ENCODE peak calls at places on chromosomes 11 and 22, in four cellular contexts. One of them, this sample, is unnamed.

GRCh38 chr11:44110231-44110679 is 14.8 kb downstream of the EXT2 start:
- DNase-seq in GM12878: no peak
- DNase-seq in IMR-90: peak
- DNase-seq in K562: peak
- DNase-seq in this sample: peak

GRCh38 chr11:19574916-19575315 is 137.7 kb upstream of the NAV2 start:
- DNase-seq in GM12878: no peak
- DNase-seq in IMR-90: no peak
- DNase-seq in K562: no peak
- DNase-seq in this sample: no peak

GRCh38 chr11:125376117-125376516 is 119.9 kb downstream of the FEZ1 start:
- DNase-seq in GM12878: no peak
- DNase-seq in IMR-90: no peak
- DNase-seq in K562: no peak
- DNase-seq in this sample: no peak

GRCh38 chr11:124799384-124800225 is 601 bp downstream of the MSANTD2 start:
- DNase-seq in GM12878: no peak
- DNase-seq in IMR-90: peak
- DNase-seq in K562: peak
- DNase-seq in this sample: no peak

GRCh38 chr11:45211732-45212131 is 65.3 kb downstream of the PRDM11 start:
- DNase-seq in GM12878: no peak
- DNase-seq in IMR-90: no peak
- DNase-seq in K562: no peak
- DNase-seq in this sample: no peak

GRCh38 chr11:16771350-16772140 is 33.1 kb downstream of the C11orf58 start:
- DNase-seq in GM12878: no peak
- DNase-seq in IMR-90: no peak
- DNase-seq in K562: no peak
- DNase-seq in this sample: no peak

GRCh38 chr22:39646614-39647210 is 76.2 kb downstream of the CACNA1I start:
- DNase-seq in GM12878: no peak
- DNase-seq in IMR-90: no peak
- DNase-seq in K562: no peak
- DNase-seq in this sample: no peak

GRCh38 chr11:67371549-67372231 is 1.7 kb downstream of the CLCF1 start:
- DNase-seq in GM12878: no peak
- DNase-seq in IMR-90: peak
- DNase-seq in K562: peak
- DNase-seq in this sample: peak

GRCh38 chr11:130313383-130314183 is 1.1 kb downstream of the ZBTB44 start:
- DNase-seq in GM12878: no peak
- DNase-seq in IMR-90: peak
- DNase-seq in K562: no peak
- DNase-seq in this sample: no peak

GRCh38 chr11:86174101-86175046 is 70.2 kb upstream of the EED start:
- DNase-seq in GM12878: no peak
- DNase-seq in IMR-90: peak
- DNase-seq in K562: peak
- DNase-seq in this sample: peak

GRCh38 chr11:21514298-21514697 is 678.6 kb upstream of the ANO5 start:
- DNase-seq in GM12878: no peak
- DNase-seq in IMR-90: no peak
- DNase-seq in K562: no peak
- DNase-seq in this sample: peak

GRCh38 chr11:84261707-84262106 is 975.5 kb upstream of the CCDC90B start:
- DNase-seq in GM12878: no peak
- DNase-seq in IMR-90: no peak
- DNase-seq in K562: no peak
- DNase-seq in this sample: no peak

GRCh38 chr11:84260862-84261261 is 974.7 kb upstream of the CCDC90B start:
- DNase-seq in GM12878: no peak
- DNase-seq in IMR-90: no peak
- DNase-seq in K562: no peak
- DNase-seq in this sample: no peak

DNA sequence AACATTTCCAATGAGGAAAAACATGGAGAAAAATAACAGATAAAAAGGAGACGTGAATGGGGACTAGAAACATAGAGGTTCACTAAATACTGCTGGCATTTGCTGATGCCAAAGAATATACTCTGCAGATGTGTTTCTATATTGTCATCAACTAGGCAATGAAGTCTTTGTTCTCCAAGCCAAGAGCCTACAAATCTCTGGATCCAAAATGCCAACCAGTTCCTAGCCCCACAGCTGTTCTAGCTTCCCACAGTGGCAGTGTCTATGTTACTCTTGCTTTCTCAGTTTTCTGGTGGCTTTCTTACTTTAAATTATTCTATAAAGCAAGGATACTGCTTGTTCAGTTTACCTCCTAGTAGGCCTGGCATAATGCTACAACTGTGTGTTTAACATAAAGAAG is 977.9 kb upstream of the CCDC90B start:
- DNase-seq in GM12878: no peak
- DNase-seq in IMR-90: no peak
- DNase-seq in K562: no peak
- DNase-seq in this sample: no peak
- TF ChIP-seq CEBPB in GM12878: no peak
- TF ChIP-seq CEBPB in IMR-90: no peak
- TF ChIP-seq CEBPB in K562: no peak
- TF ChIP-seq CEBPB in this sample: no peak

DNA sequence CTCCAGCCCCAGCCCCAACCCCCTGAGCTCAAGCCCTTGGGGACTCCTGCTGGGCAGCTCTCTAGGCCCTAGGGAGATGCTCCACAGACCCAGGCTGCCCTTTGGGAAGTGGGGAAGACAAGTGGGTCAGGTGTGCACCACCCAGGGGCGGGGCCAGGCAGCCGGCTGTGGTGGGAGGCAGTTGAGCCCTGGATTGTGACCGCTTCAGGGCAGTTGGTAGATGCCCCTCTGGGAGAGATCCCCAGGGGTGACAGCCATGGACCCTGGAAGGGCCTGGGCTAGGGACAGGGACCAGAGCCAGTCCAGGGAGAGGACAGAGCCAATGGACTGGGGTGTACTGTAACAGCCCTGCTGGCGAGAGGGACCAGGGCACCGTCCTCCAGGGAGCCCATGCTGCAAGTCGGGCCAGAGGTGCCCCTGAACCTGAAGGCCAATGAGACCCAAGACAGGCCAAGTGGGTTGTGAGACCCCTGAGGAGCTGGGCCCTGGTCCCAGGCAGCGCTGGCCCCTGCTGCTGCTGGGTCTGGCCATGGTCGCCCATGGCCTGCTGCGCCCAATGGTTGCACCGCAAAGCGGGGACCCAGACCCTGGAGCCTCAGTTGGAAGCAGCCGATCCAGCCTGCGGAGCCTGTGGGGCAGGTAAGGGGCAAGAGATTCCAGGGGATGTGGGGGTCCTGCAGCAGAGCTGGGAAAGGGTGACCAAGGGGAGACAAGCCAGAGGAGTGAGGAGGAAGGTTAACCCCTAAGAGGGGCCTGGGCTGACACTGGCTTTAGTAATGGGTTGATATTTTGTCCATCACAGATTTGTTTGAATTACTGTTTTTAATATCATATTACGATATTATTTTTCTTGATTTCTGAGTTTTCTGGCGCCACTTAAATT is at the start of gene IGLL5:
- DNase-seq in GM12878: no peak
- DNase-seq in IMR-90: no peak
- DNase-seq in K562: no peak
- DNase-seq in this sample: no peak
- TF ChIP-seq RCOR1 in GM12878: no peak
- TF ChIP-seq RCOR1 in IMR-90: no peak
- TF ChIP-seq RCOR1 in K562: no peak
- TF ChIP-seq RCOR1 in this sample: no peak

DNA sequence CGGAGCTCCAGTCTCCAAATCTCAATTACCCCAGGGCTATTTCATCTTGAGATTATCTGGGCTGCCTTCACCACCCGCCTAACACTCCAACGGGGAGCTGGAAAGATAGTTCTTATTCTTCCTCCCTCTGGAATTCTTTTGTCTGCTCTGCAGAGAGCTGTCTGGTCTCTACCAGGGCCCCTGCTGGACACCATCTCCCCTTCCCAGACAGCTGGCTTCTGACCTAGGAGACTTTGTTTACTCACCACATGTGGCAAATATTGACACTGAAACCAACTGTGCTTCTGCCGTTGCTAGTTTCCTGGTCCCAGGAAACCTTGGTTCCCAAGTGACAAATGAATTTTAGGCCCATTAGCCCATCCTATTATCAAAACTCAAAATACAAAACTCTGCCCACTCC is 93.8 kb downstream of the DSCAML1 start:
- DNase-seq in GM12878: no peak
- DNase-seq in IMR-90: no peak
- DNase-seq in K562: no peak
- DNase-seq in this sample: peak
- TF ChIP-seq USF2 in GM12878: no peak
- TF ChIP-seq USF2 in IMR-90: no peak
- TF ChIP-seq USF2 in K562: no peak
- TF ChIP-seq USF2 in this sample: no peak

GRCh38 chr11:6576471-6577373 is 26.7 kb downstream of the RRP8 start:
- DNase-seq in GM12878: no peak
- DNase-seq in IMR-90: peak
- DNase-seq in K562: no peak
- DNase-seq in this sample: no peak
- TF ChIP-seq CEBPB in GM12878: no peak
- TF ChIP-seq CEBPB in IMR-90: no peak
- TF ChIP-seq CEBPB in K562: peak
- TF ChIP-seq CEBPB in this sample: no peak

GRCh38 chr11:96207459-96208449 is 135.2 kb downstream of the MAML2 start:
- DNase-seq in GM12878: no peak
- DNase-seq in IMR-90: peak
- DNase-seq in K562: no peak
- DNase-seq in this sample: no peak
- TF ChIP-seq RCOR1 in GM12878: no peak
- TF ChIP-seq RCOR1 in IMR-90: no peak
- TF ChIP-seq RCOR1 in K562: no peak
- TF ChIP-seq RCOR1 in this sample: no peak

GRCh38 chr22:50704510-50705218 is 32.0 kb downstream of the SHANK3 start:
- DNase-seq in GM12878: no peak
- DNase-seq in IMR-90: no peak
- DNase-seq in K562: no peak
- DNase-seq in this sample: no peak

GRCh38 chr22:50705851-50706351 is 32.1 kb upstream of the ACR start:
- DNase-seq in GM12878: no peak
- DNase-seq in IMR-90: no peak
- DNase-seq in K562: no peak
- DNase-seq in this sample: no peak

GRCh38 chr22:50706481-50707125 is 31.4 kb upstream of the ACR start:
- DNase-seq in GM12878: no peak
- DNase-seq in IMR-90: no peak
- DNase-seq in K562: no peak
- DNase-seq in this sample: no peak

GRCh38 chr22:50703726-50704509 is 31.3 kb downstream of the SHANK3 start:
- DNase-seq in GM12878: no peak
- DNase-seq in IMR-90: no peak
- DNase-seq in K562: no peak
- DNase-seq in this sample: no peak

DNA sequence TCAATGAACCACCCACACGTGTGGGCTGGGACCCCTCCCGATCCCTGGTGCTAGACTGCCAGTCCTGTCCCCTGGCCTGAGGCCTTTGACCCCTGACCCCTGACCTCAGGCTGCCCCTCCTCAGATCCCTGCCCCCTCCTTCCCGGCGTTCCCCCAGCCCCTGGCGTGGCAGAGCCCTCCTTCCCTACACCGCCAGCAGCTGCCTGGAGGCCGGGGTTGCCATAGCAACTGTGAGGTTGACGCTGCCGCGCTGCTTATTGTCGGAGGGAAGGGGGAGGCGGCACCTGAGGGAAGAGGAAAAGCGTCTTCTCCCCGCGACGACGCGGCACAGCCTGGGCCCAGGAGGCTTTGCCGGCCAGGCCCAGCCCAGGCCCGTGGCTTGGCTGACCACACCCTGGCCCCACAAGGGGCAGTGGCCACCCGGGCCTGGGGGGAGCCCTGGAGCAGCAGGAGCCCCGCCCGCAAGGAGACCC is 32.6 kb downstream of the SHANK3 start:
- DNase-seq in GM12878: no peak
- DNase-seq in IMR-90: peak
- DNase-seq in K562: peak
- DNase-seq in this sample: no peak
- TF ChIP-seq USF2 in GM12878: no peak
- TF ChIP-seq USF2 in IMR-90: no peak
- TF ChIP-seq USF2 in K562: no peak
- TF ChIP-seq USF2 in this sample: no peak

GRCh38 chr11:121451178-121451981 is 734 bp upstream of the SORL1 start:
- DNase-seq in GM12878: no peak
- DNase-seq in IMR-90: no peak
- DNase-seq in K562: no peak
- DNase-seq in this sample: no peak
- TF ChIP-seq CEBPB in GM12878: no peak
- TF ChIP-seq CEBPB in IMR-90: no peak
- TF ChIP-seq CEBPB in K562: no peak
- TF ChIP-seq CEBPB in this sample: no peak

This sample was measured in A549.